ENCODE peak calls at places on chromosomes 2 and 18, in seven cellular contexts. I is fibroblast of lung, L is RPMI7951, S is cardiac fibroblast, V is stomach, N is T-cell, Q is GDM1. Z is an unnamed sample.

GRCh38 chr2:71150082-71150816 is 19.8 kb downstream of the MPHOSPH10 start:
- DNase-seq in L (no peak), I (no peak), N (no peak), S (no peak), Q (no peak), V (no peak), Z (no peak)

GRCh38 chr18:55100817-55101457 is 141.7 kb upstream of the CCDC68 start:
- DNase-seq in I (peak), V (no peak), L (peak), Q (no peak), N (no peak), S (peak), Z (no peak)

GRCh38 chr2:241125626-241126025 is 23.5 kb upstream of the MTERF4 start:
- DNase-seq in L (no peak), Q (no peak), N (no peak), S (no peak), I (no peak), V (no peak), Z (no peak)

GRCh38 chr2:174633621-174633927 is 36.0 kb upstream of the WIPF1 start:
- DNase-seq in I (no peak), S (no peak), L (no peak), N (no peak), V (no peak), Q (no peak), Z (no peak)

GRCh38 chr18:78073275-78073674 is 823.6 kb downstream of the GALR1 start:
- DNase-seq in L (no peak), Q (no peak), N (no peak), I (no peak), S (no peak), V (no peak), Z (no peak)

GRCh38 chr18:35415511-35416427 is 38.6 kb upstream of the ZNF396 start:
- DNase-seq in N (no peak), Q (peak), S (peak), V (no peak), I (peak), L (peak), Z (no peak)

GRCh38 chr2:45497355-45497754 is 113.7 kb downstream of the SRBD1 start:
- DNase-seq in Q (no peak), N (no peak), V (no peak), I (no peak), L (no peak), S (peak), Z (no peak)

GRCh38 chr2:148253716-148254115 is 232.8 kb downstream of the MBD5 start:
- DNase-seq in Q (no peak), V (no peak), I (peak), N (no peak), S (peak), L (peak), Z (no peak)

GRCh38 chr2:237731663-237732062 is 66.9 kb upstream of the RBM44 start:
- DNase-seq in I (peak), Q (no peak), S (peak), N (no peak), V (no peak), L (peak), Z (peak)

GRCh38 chr18:34783485-34783884 is 73.4 kb downstream of the DTNA start:
- DNase-seq in S (peak), V (no peak), I (no peak), Q (no peak), L (no peak), N (no peak), Z (no peak)

GRCh38 chr18:48852292-48852691 is 98.5 kb downstream of the SMAD7 start:
- DNase-seq in Q (no peak), V (no peak), I (no peak), S (peak), N (no peak), L (no peak), Z (no peak)

GRCh38 chr2:13135369-13135768 is 418.6 kb downstream of the TRIB2 start:
- DNase-seq in Q (no peak), I (no peak), L (no peak), S (no peak), V (no peak), N (no peak), Z (no peak)

GRCh38 chr2:237500681-237501424 is 13.8 kb downstream of the MLPH start:
- DNase-seq in N (no peak), I (peak), S (peak), Q (peak), L (peak), V (no peak), Z (no peak)

GRCh38 chr2:128381001-128381938 is 62.6 kb upstream of the HS6ST1 start:
- DNase-seq in S (peak), Q (no peak), L (no peak), V (peak), I (no peak), N (no peak), Z (no peak)

GRCh38 chr2:211455225-211455841 is 898.9 kb downstream of the CPS1 start:
- DNase-seq in L (peak), Q (no peak), I (peak), V (peak), S (peak), N (no peak), Z (peak)

GRCh38 chr2:45173513-45173912 is 164.3 kb upstream of the SIX2 start:
- DNase-seq in Q (no peak), L (peak), V (no peak), S (peak), N (no peak), I (peak), Z (no peak)

GRCh38 chr2:12855508-12855907 is 138.8 kb downstream of the TRIB2 start:
- DNase-seq in I (no peak), S (no peak), L (peak), V (no peak), Q (no peak), N (no peak), Z (no peak)

GRCh38 chr18:33746261-33746660 is 168.2 kb downstream of the ASXL3 start:
- DNase-seq in L (no peak), S (no peak), N (no peak), I (no peak), V (no peak), Q (no peak), Z (no peak)

GRCh38 chr2:212523756-212524155 is 14.8 kb downstream of the ERBB4 start:
- DNase-seq in S (no peak), V (no peak), Q (no peak), L (no peak), N (no peak), I (no peak), Z (no peak)

GRCh38 chr2:199488772-199489400 is 31.1 kb upstream of the SATB2 start:
- DNase-seq in N (peak), S (peak), L (peak), V (peak), Q (peak), I (peak), Z (no peak)

GRCh38 chr2:236671820-236672520 is 102.3 kb downstream of the ACKR3 start:
- DNase-seq in N (no peak), Q (no peak), L (no peak), V (no peak), S (no peak), I (no peak), Z (peak)

GRCh38 chr2:222518570-222519381 is 94.4 kb downstream of the SGPP2 start:
- DNase-seq in I (peak), S (peak), N (no peak), L (peak), Q (no peak), V (peak), Z (no peak)

GRCh38 chr18:58690259-58690658 is 19.0 kb downstream of the MALT1 start:
- DNase-seq in I (no peak), N (no peak), V (no peak), Q (no peak), S (no peak), L (no peak), Z (no peak)

GRCh38 chr2:49129034-49129433 is 25.3 kb downstream of the FSHR start:
- DNase-seq in N (no peak), V (no peak), I (no peak), Q (no peak), S (no peak), L (no peak), Z (no peak)

GRCh38 chr2:86482034-86482433 is 40.9 kb downstream of the KDM3A start:
- DNase-seq in L (no peak), S (peak), Q (no peak), V (no peak), I (no peak), N (no peak), Z (no peak)

GRCh38 chr2:99637157-99637697 is 147.4 kb upstream of the REV1 start:
- DNase-seq in S (no peak), L (no peak), N (no peak), Q (no peak), V (no peak), I (no peak), Z (no peak)

GRCh38 chr2:131535526-131535925 is 7.8 kb downstream of the CCDC74A start:
- DNase-seq in L (no peak), S (no peak), V (no peak), I (no peak), N (no peak), Q (no peak), Z (no peak)

GRCh38 chr18:71727909-71728308 is 816.2 kb downstream of the CBLN2 start:
- DNase-seq in V (no peak), L (no peak), Q (no peak), N (no peak), S (no peak), I (no peak), Z (no peak)

GRCh38 chr2:131519466-131519865 is 8.2 kb upstream of the CCDC74A start:
- DNase-seq in N (no peak), L (no peak), Q (no peak), S (no peak), I (no peak), V (no peak), Z (no peak)

GRCh38 chr2:73257021-73257420 is 22.9 kb downstream of the CCT7 start:
- DNase-seq in V (no peak), I (no peak), Q (no peak), S (no peak), N (no peak), L (no peak), Z (no peak)

Z was measured in ureter.